ENCODE peak calls at places on chromosomes 16 and 17, in seven cellular contexts. R is tibial artery; J is neuronal stem cell; G is activated CD8-positive, alpha-beta memory T cell treated with anti-CD3 and anti-CD28 coated beads for 1 hour; W is type B pancreatic cell; S is lower lobe of right lung; I is NCI-H82. P is an unnamed sample.

GRCh38 chr16:16030449-16030848 is 81.0 kb downstream of the ABCC1 start:
- DNase-seq in G (no peak), W (no peak), R (no peak), I (no peak), J (no peak), S (peak; percentile 60), P (no peak)

GRCh38 chr17:7589204-7589868 is 558 bp downstream of the SOX15 start:
- DNase-seq in G (peak; percentile 39), J (peak; percentile 87), S (peak; percentile 90), W (no peak), I (peak; percentile 93), R (peak; percentile 90), P (peak; percentile 58)

GRCh38 chr17:16980813-16981731 is 9.2 kb upstream of the TNFRSF13B start:
- DNase-seq in R (no peak), W (peak; percentile 67), I (no peak), S (no peak), G (no peak), J (no peak), P (no peak)

GRCh38 chr16:10069374-10069773 is 112.9 kb downstream of the GRIN2A start:
- DNase-seq in G (no peak), R (no peak), S (no peak), W (no peak), I (no peak), J (no peak), P (no peak)

GRCh38 chr16:31243734-31244670 is 15.8 kb upstream of the ITGAM start:
- DNase-seq in J (no peak), R (no peak), W (no peak), I (no peak), G (no peak), S (no peak), P (no peak)

GRCh38 chr17:70848785-70849184 is 679.5 kb downstream of the KCNJ2 start:
- DNase-seq in I (no peak), R (no peak), S (no peak), G (no peak), W (no peak), J (no peak), P (no peak)

GRCh38 chr16:48852955-48853354 is 243.0 kb upstream of the N4BP1 start:
- DNase-seq in G (no peak), R (no peak), I (no peak), J (no peak), W (no peak), S (no peak), P (no peak)

GRCh38 chr17:61314368-61315078 is 85.1 kb upstream of the TBX2 start:
- DNase-seq in S (peak; percentile 54), W (no peak), J (no peak), R (peak; percentile 92), I (no peak), G (no peak), P (no peak)

GRCh38 chr17:29116652-29117439 is 63.4 kb downstream of the MYO18A start:
- DNase-seq in S (peak; percentile 90), I (peak; percentile 89), W (peak; percentile 86), G (peak; percentile 70), J (peak; percentile 69), R (peak; percentile 80), P (peak; percentile 78)

GRCh38 chr17:30905742-30906100 is 317 bp downstream of the TEFM start:
- DNase-seq in S (no peak), J (no peak), G (no peak), R (no peak), I (no peak), W (no peak), P (no peak)

GRCh38 chr16:11361751-11362742 is 16.8 kb downstream of the RMI2 start:
- DNase-seq in S (no peak), R (no peak), J (no peak), I (no peak), G (no peak), W (no peak), P (no peak)

GRCh38 chr17:20263595-20263994 is 203.7 kb downstream of the LGALS9B start:
- DNase-seq in J (no peak), I (no peak), G (no peak), S (no peak), W (no peak), R (no peak), P (no peak)

GRCh38 chr17:69898606-69899005 is 176.4 kb upstream of the KCNJ16 start:
- DNase-seq in J (no peak), I (no peak), R (no peak), G (no peak), S (no peak), W (no peak), P (no peak)

GRCh38 chr17:7570351-7570750 is 8.6 kb downstream of the SENP3 start:
- DNase-seq in R (no peak), J (no peak), I (no peak), G (no peak), S (no peak), W (no peak), P (no peak)

GRCh38 chr17:20278805-20279204 is 188.5 kb downstream of the LGALS9B start:
- DNase-seq in W (no peak), I (no peak), R (no peak), S (no peak), J (no peak), G (no peak), P (no peak)

GRCh38 chr17:17545031-17545820 is 46.3 kb downstream of the PEMT start:
- DNase-seq in R (peak; percentile 79), J (no peak), W (no peak), S (no peak), G (no peak), I (no peak), P (no peak)

GRCh38 chr17:6374271-6374691 is 60.6 kb downstream of the AIPL1 start:
- DNase-seq in J (no peak), R (no peak), I (no peak), G (no peak), W (peak; percentile 43), S (no peak), P (no peak)

GRCh38 chr16:87734644-87735043 is 31.1 kb downstream of the KLHDC4 start:
- DNase-seq in I (no peak), W (no peak), J (no peak), G (no peak), R (no peak), S (no peak), P (no peak)

GRCh38 chr17:33169580-33170285 is 123.4 kb downstream of the ASIC2 start:
- DNase-seq in J (no peak), I (no peak), S (no peak), W (no peak), R (no peak), G (no peak), P (no peak)

GRCh38 chr16:82638095-82638798 is 11.5 kb downstream of the CDH13 start:
- DNase-seq in I (no peak), G (no peak), S (no peak), J (no peak), W (no peak), R (no peak), P (no peak)

GRCh38 chr17:38750044-38750311 is 1.8 kb upstream of the PCGF2 start:
- DNase-seq in W (no peak), R (no peak), S (no peak), I (peak; percentile 63), J (no peak), G (no peak), P (no peak)

GRCh38 chr17:9924735-9925191 is 19.7 kb upstream of the RCVRN start:
- DNase-seq in J (peak; percentile 78), R (no peak), W (no peak), G (no peak), I (peak; percentile 96), S (no peak), P (no peak)

GRCh38 chr16:6528217-6528616 is 804.4 kb upstream of the RBFOX1 start:
- DNase-seq in I (no peak), W (no peak), G (no peak), S (no peak), R (no peak), J (no peak), P (no peak)

GRCh38 chr16:85824161-85825135 is 25.0 kb downstream of the COX4I1 start:
- DNase-seq in S (peak; percentile 43), J (no peak), I (no peak), R (no peak), W (no peak), G (no peak), P (no peak)

GRCh38 chr17:79798296-79799173 is 1.7 kb upstream of the CBX8 start:
- DNase-seq in S (no peak), J (no peak), W (no peak), I (no peak), R (no peak), G (no peak), P (no peak)

GRCh38 chr17:47896672-47897490 is 845 bp downstream of the SP2 start:
- DNase-seq in G (no peak), S (no peak), R (no peak), I (no peak), J (no peak), W (no peak), P (no peak)

GRCh38 chr16:66741131-66741900 is 10.1 kb downstream of the DYNC1LI2 start:
- DNase-seq in R (peak; percentile 95), S (peak; percentile 84), G (no peak), J (no peak), W (no peak), I (no peak), P (no peak)

GRCh38 chr17:57595942-57596695 is 149.0 kb downstream of the CCDC182 start:
- DNase-seq in R (no peak), J (no peak), W (no peak), S (no peak), I (no peak), G (no peak), P (no peak)

GRCh38 chr17:57636274-57636673 is 108.8 kb downstream of the CCDC182 start:
- DNase-seq in W (no peak), J (no peak), S (no peak), R (no peak), I (peak; percentile 68), G (no peak), P (no peak)

GRCh38 chr16:49472598-49472997 is 99.0 kb downstream of the C16orf78 start:
- DNase-seq in G (no peak), S (peak; percentile 22), W (peak; percentile 56), R (peak; percentile 58), J (no peak), I (peak; percentile 39), P (no peak)

GRCh38 chr17:41785091-41785875 is 1.2 kb downstream of the JUP start:
- DNase-seq in R (no peak), J (peak; percentile 90), W (no peak), S (no peak), I (peak; percentile 51), G (no peak), P (no peak)

GRCh38 chr16:23337836-23338550 is 35.9 kb downstream of the SCNN1B start:
- DNase-seq in J (no peak), W (no peak), R (no peak), G (no peak), S (no peak), I (no peak), P (no peak)

GRCh38 chr16:15782573-15783365 is 74.1 kb downstream of the MYH11 start:
- DNase-seq in I (peak; percentile 66), R (no peak), J (no peak), W (no peak), S (no peak), G (no peak), P (no peak)

GRCh38 chr17:83103200-83103937 is 24.0 kb downstream of the METRNL start:
- DNase-seq in G (no peak), R (peak; percentile 96), S (no peak), W (no peak), I (peak; percentile 61), J (no peak), P (no peak)

GRCh38 chr17:15463363-15463762 is 4.1 kb downstream of the CDRT4 start:
- DNase-seq in J (no peak), W (no peak), G (no peak), R (peak; percentile 78), S (no peak), I (no peak), P (no peak)

P was measured in progenitor cell of endocrine pancreas.